ENCODE peak calls at places on chromosome 14, in nine cellular contexts. U is pancreas, Q is A673, O is AG04450, B is substantia nigra, P is mesendoderm, W is coronary artery, V is adrenal gland, S is left ventricle myocardium inferior. Z is an unnamed sample.

GRCh38 chr14:63323148-63323547 is 4.4 kb upstream of the GPHB5 start:
- DNase-seq in U (no peak), Q (no peak), O (no peak), B (no peak), P (no peak), W (no peak), V (no peak), S (no peak), Z (no peak)

GRCh38 chr14:106813477-106813823 is 1287.1 kb downstream of the TMEM121 start:
- DNase-seq in U (no peak), Q (no peak), O (no peak), B (no peak), P (no peak), W (no peak), V (no peak), S (no peak), Z (no peak)

GRCh38 chr14:103871596-103872480 is 24.5 kb upstream of the PPP1R13B start:
- DNase-seq in U (peak), Q (no peak), O (no peak), B (no peak), P (peak), W (no peak), V (no peak), S (peak), Z (peak)

GRCh38 chr14:78933948-78934524 is 763.9 kb downstream of the NRXN3 start:
- DNase-seq in U (no peak), Q (peak), O (peak), B (no peak), P (peak), W (no peak), V (no peak), S (no peak), Z (no peak)

GRCh38 chr14:105364100-105364708 is 34.1 kb upstream of the TEX22 start:
- DNase-seq in U (no peak), Q (peak), O (peak), B (no peak), P (no peak), W (no peak), V (no peak), S (peak), Z (no peak)

GRCh38 chr14:51251486-51251885 is 11.4 kb downstream of the TMX1 start:
- DNase-seq in U (no peak), Q (no peak), O (no peak), B (no peak), P (no peak), W (no peak), V (no peak), S (no peak), Z (no peak)

GRCh38 chr14:105090493-105091334 is 25.5 kb upstream of the GPR132 start:
- DNase-seq in U (peak), Q (peak), O (no peak), B (peak), P (peak), W (peak), V (peak), S (peak), Z (peak)

GRCh38 chr14:104917992-104918391 is 6.7 kb upstream of the PLD4 start:
- DNase-seq in U (no peak), Q (no peak), O (no peak), B (no peak), P (no peak), W (no peak), V (no peak), S (no peak), Z (no peak)

GRCh38 chr14:74826574-74826973 is 49.4 kb downstream of the PROX2 start:
- DNase-seq in U (no peak), Q (no peak), O (no peak), B (no peak), P (peak), W (no peak), V (no peak), S (no peak), Z (no peak)

GRCh38 chr14:54381821-54382220 is 15.0 kb upstream of the CDKN3 start:
- DNase-seq in U (no peak), Q (no peak), O (no peak), B (no peak), P (peak), W (no peak), V (no peak), S (no peak), Z (no peak)

GRCh38 chr14:74955229-74955999 is at the start of gene PGF:
- DNase-seq in U (peak), Q (peak), O (no peak), B (no peak), P (peak), W (no peak), V (peak), S (peak), Z (peak)

GRCh38 chr14:21525995-21526671 is at the start of gene SALL2:
- DNase-seq in U (peak), Q (peak), O (peak), B (peak), P (peak), W (no peak), V (peak), S (peak), Z (peak)

GRCh38 chr14:105223260-105223659 is 25.1 kb upstream of the BTBD6 start:
- DNase-seq in U (no peak), Q (no peak), O (no peak), B (no peak), P (no peak), W (no peak), V (no peak), S (no peak), Z (no peak)

GRCh38 chr14:92252291-92252690 is 70.7 kb upstream of the SLC24A4 start:
- DNase-seq in U (no peak), Q (no peak), O (no peak), B (no peak), P (no peak), W (peak), V (no peak), S (no peak), Z (no peak)

GRCh38 chr14:64643709-64644108 is 60.5 kb upstream of the PLEKHG3 start:
- DNase-seq in U (no peak), Q (no peak), O (no peak), B (no peak), P (no peak), W (no peak), V (no peak), S (no peak), Z (no peak)

GRCh38 chr14:64641760-64642159 is 62.5 kb upstream of the PLEKHG3 start:
- DNase-seq in U (no peak), Q (no peak), O (no peak), B (no peak), P (no peak), W (no peak), V (no peak), S (no peak), Z (no peak)

GRCh38 chr14:64645220-64645891 is 58.9 kb upstream of the PLEKHG3 start:
- DNase-seq in U (no peak), Q (peak), O (peak), B (no peak), P (peak), W (no peak), V (peak), S (no peak), Z (no peak)

GRCh38 chr14:64646103-64646502 is 58.1 kb upstream of the PLEKHG3 start:
- DNase-seq in U (no peak), Q (peak), O (peak), B (no peak), P (peak), W (no peak), V (no peak), S (no peak), Z (peak)

GRCh38 chr14:64644629-64645028 is 59.6 kb upstream of the PLEKHG3 start:
- DNase-seq in U (no peak), Q (no peak), O (no peak), B (no peak), P (peak), W (no peak), V (no peak), S (no peak), Z (no peak)
- H3K27ac ChIP-seq in U (peak), Q (peak), O (peak), B (no peak), P (peak), W (peak), V (peak), S (peak), Z (peak)

DNA sequence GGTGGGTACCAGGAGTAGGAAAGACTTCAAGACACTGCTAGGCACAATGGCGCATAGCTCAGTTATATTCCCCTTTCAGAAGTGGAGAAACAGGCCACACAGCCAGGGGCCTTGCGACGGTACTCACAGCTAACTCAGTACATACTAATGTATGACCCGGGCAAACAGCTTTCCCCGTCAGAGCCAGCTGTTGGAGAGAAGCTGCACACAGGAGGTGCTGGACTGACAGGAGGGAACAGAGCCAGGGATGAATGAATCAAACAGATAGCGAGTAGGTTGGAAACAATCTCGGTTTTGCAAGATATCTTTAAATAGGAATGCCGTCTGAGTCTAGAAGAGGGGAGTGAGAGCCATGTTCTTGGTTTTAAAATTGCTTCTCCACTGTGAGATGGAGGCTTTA is 45.5 kb downstream of the PRIMA1 start:
- DNase-seq in U (no peak), Q (no peak), O (no peak), B (no peak), P (no peak), W (no peak), V (no peak), S (peak), Z (no peak)
- H3K27ac ChIP-seq in U (no peak), Q (no peak), O (no peak), B (peak), P (no peak), W (no peak), V (no peak), S (peak), Z (no peak)

DNA sequence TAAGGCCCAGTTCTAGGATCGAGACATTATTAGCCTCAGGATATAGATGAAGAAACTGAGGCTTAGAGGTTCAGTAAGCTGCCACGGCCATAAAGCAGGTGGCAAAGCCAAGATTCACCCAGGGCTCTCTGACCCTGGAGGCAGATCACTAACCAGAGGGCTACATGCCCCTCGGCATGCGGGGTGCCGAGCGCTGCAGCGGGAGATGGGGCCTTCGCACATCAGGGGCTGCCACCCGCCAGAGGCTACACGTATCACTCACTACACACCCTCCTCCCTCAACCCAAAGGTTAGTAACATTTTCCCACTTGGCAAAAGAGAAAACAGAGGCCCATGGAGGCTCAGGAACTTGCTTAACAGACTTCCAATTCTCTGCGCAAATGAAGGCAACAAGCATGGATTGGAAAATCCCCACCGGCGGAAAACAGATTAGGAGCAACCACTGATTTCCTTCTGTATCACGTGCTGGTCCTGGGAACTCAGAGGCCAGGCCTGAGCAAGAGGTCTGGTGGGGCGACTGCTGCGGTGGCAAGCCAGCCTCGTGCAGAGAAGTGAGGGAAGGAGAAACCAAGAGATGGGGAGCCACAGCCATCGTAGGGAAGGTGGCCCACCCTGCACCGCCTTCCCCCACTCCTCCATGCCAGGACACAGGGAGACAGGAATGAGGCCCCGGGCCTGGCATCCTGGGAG is 6.0 kb downstream of the CCDC85C start:
- DNase-seq in U (no peak), Q (no peak), O (no peak), B (no peak), P (no peak), W (no peak), V (no peak), S (no peak), Z (no peak)
- H3K27ac ChIP-seq in U (no peak), Q (no peak), O (no peak), B (peak), P (no peak), W (no peak), V (peak), S (peak), Z (peak)

GRCh38 chr14:72786377-72787350 is 107.2 kb downstream of the DPF3 start:
- DNase-seq in U (no peak), Q (no peak), O (no peak), B (no peak), P (no peak), W (peak), V (no peak), S (no peak), Z (no peak)
- H3K27ac ChIP-seq in U (no peak), Q (no peak), O (no peak), B (no peak), P (no peak), W (no peak), V (no peak), S (peak), Z (no peak)

GRCh38 chr14:95507701-95508103 is 8.7 kb downstream of the SYNE3 start:
- DNase-seq in U (no peak), Q (no peak), O (no peak), B (no peak), P (no peak), W (no peak), V (peak), S (no peak), Z (peak)
- H3K27ac ChIP-seq in U (no peak), Q (no peak), O (peak), B (no peak), P (no peak), W (peak), V (peak), S (peak), Z (no peak)

GRCh38 chr14:56342419-56342901 is 224.2 kb downstream of the PELI2 start:
- DNase-seq in U (no peak), Q (no peak), O (no peak), B (no peak), P (no peak), W (no peak), V (no peak), S (no peak), Z (no peak)
- H3K27ac ChIP-seq in U (no peak), Q (no peak), O (peak), B (no peak), P (no peak), W (peak), V (peak), S (peak), Z (no peak)

GRCh38 chr14:68250950-68251765 is 431.6 kb downstream of the RAD51B start:
- DNase-seq in U (no peak), Q (no peak), O (no peak), B (no peak), P (no peak), W (no peak), V (no peak), S (no peak), Z (no peak)

GRCh38 chr14:68253878-68254528 is 434.4 kb downstream of the RAD51B start:
- DNase-seq in U (no peak), Q (no peak), O (no peak), B (no peak), P (no peak), W (no peak), V (no peak), S (no peak), Z (no peak)

GRCh38 chr14:68253381-68253780 is 433.8 kb downstream of the RAD51B start:
- DNase-seq in U (no peak), Q (no peak), O (no peak), B (no peak), P (no peak), W (no peak), V (no peak), S (no peak), Z (no peak)

GRCh38 chr14:68249534-68250517 is 430.2 kb downstream of the RAD51B start:
- DNase-seq in U (no peak), Q (peak), O (no peak), B (no peak), P (no peak), W (no peak), V (no peak), S (no peak), Z (no peak)

GRCh38 chr14:68251766-68252100 is 432.2 kb downstream of the RAD51B start:
- DNase-seq in U (no peak), Q (no peak), O (no peak), B (no peak), P (no peak), W (no peak), V (no peak), S (no peak), Z (no peak)
- H3K27ac ChIP-seq in U (no peak), Q (no peak), O (no peak), B (no peak), P (no peak), W (peak), V (no peak), S (peak), Z (no peak)

GRCh38 chr14:100535287-100536131 is 51.7 kb downstream of the BEGAIN start:
- DNase-seq in U (peak), Q (no peak), O (no peak), B (no peak), P (no peak), W (peak), V (peak), S (peak), Z (peak)

GRCh38 chr14:100536141-100536540 is 51.1 kb downstream of the BEGAIN start:
- DNase-seq in U (no peak), Q (no peak), O (no peak), B (no peak), P (no peak), W (no peak), V (peak), S (peak), Z (peak)

GRCh38 chr14:100532916-100533630 is 54.1 kb downstream of the BEGAIN start:
- DNase-seq in U (peak), Q (no peak), O (peak), B (no peak), P (no peak), W (no peak), V (peak), S (peak), Z (peak)

GRCh38 chr14:100533647-100534485 is 53.4 kb downstream of the BEGAIN start:
- DNase-seq in U (peak), Q (no peak), O (no peak), B (no peak), P (no peak), W (no peak), V (peak), S (peak), Z (peak)

GRCh38 chr14:100534528-100535286 is 52.5 kb downstream of the BEGAIN start:
- DNase-seq in U (peak), Q (no peak), O (no peak), B (no peak), P (no peak), W (no peak), V (peak), S (peak), Z (peak)
- H3K27ac ChIP-seq in U (peak), Q (no peak), O (no peak), B (no peak), P (no peak), W (no peak), V (no peak), S (no peak), Z (peak)

DNA sequence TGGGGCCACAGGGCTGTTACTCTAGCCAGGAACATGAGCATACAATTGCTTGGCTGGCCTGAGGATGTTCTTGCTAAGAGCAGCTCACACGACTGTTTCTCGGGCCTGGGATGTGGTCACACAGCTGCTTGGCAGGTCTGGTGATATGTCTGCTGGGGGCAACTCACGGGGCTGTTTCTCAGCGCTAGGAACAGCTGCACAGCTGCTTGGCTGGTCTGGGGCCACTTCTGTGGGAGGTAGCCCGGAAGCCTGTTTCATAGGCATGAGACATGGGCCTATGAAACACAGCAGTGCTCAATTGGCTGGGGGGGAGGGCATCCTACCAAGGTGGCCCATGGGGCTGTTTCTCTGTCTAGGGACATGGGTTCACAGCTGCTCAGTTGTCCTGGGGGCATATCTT is 73.4 kb upstream of the DDHD1 start:
- DNase-seq in U (no peak), Q (no peak), O (no peak), B (no peak), P (no peak), W (no peak), V (no peak), S (peak), Z (no peak)
- H3K27ac ChIP-seq in U (no peak), Q (no peak), O (no peak), B (no peak), P (no peak), W (no peak), V (no peak), S (no peak), Z (no peak)

Z was measured in right lobe of liver.